ENCODE peak calls at places on chromosomes 3 and 15, in four cellular contexts. G is CD8-positive, alpha-beta T cell; U is body of pancreas; Q is PC-9. T is an unnamed sample.

GRCh38 chr3:197736010-197736490 is 654 bp downstream of the RUBCN start:
- DNase-seq in G (peak; percentile 48), U (peak; percentile 17), Q (peak; percentile 36), T (no peak)

GRCh38 chr3:97901327-97902295 is 70.6 kb downstream of the RIOX2 start:
- DNase-seq in G (no peak), U (no peak), Q (no peak), T (no peak)

GRCh38 chr3:72379500-72380187 is 468.6 kb downstream of the SHQ1 start:
- DNase-seq in G (no peak), U (no peak), Q (no peak), T (no peak)

GRCh38 chr3:192514754-192515660 is 212.3 kb downstream of the FGF12 start:
- DNase-seq in G (no peak), U (peak; percentile 91), Q (peak; percentile 80), T (peak; percentile 82)

GRCh38 chr15:43212951-43213350 is 7.9 kb downstream of the EPB42 start:
- DNase-seq in G (no peak), U (no peak), Q (no peak), T (no peak)

GRCh38 chr3:149080699-149081091 is 5.6 kb downstream of the HLTF start:
- DNase-seq in G (no peak), U (no peak), Q (no peak), T (no peak)

GRCh38 chr3:14862303-14862660 is 43.5 kb downstream of the FGD5 start:
- DNase-seq in G (no peak), U (no peak), Q (no peak), T (no peak)

GRCh38 chr3:152942366-152942765 is 107.4 kb downstream of the P2RY1 start:
- DNase-seq in G (no peak), U (no peak), Q (no peak), T (no peak)

GRCh38 chr3:45599424-45599886 is 4.9 kb downstream of the LIMD1 start:
- DNase-seq in G (no peak), U (peak; percentile 74), Q (no peak), T (no peak)

GRCh38 chr3:129185774-129186173 is 2.1 kb upstream of the CNBP start:
- DNase-seq in G (no peak), U (no peak), Q (no peak), T (no peak)
- H3K4me3 ChIP-seq in G (no peak overlapping the region), U (no peak overlapping the region), Q (peak overlapping the region; percentile 73), T (no peak overlapping the region)

GRCh38 chr3:48702320-48702921 is 14.6 kb downstream of the IP6K2 start:
- DNase-seq in G (no peak), U (no peak), Q (no peak), T (no peak)
- H3K27ac ChIP-seq in G (no peak overlapping the region), U (no peak overlapping the region), Q (no peak overlapping the region), T (no peak overlapping the region)

DNA sequence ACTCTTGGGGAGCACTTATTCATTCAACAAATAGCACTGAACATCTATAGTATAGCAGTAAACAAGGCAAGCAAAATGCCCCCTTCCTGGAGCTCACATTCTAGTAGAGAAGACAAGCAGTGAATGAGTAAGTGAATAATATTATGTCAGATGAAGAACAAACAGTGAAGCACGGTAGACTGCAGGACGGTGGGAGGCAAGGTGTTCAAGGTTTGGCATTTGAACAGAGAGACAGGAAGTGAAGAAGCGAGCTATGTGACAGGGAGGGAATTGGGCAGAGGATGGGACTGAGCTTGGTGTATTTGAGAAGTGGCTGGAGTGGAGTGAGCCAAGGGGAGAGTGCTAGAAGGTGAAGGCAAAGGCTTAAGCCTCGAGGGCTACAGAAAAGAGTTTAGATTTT is 1.4 kb downstream of the CRELD1 start:
- DNase-seq in G (no peak), U (no peak), Q (no peak), T (no peak)
- H3K4me3 ChIP-seq in G (no peak overlapping the region), U (no peak overlapping the region), Q (peak overlapping the region; percentile 72), T (no peak overlapping the region)

GRCh38 chr3:17639765-17640164 is 102.7 kb downstream of the TBC1D5 start:
- DNase-seq in G (no peak), U (no peak), Q (peak; percentile 53), T (no peak)
- H3K27ac ChIP-seq in G (no peak overlapping the region), U (no peak overlapping the region), Q (peak overlapping the region; percentile 91), T (no peak overlapping the region)

GRCh38 chr15:47715402-47715801 is 1.9 kb upstream of the SEMA6D start:
- DNase-seq in G (no peak), U (no peak), Q (no peak), T (no peak)

GRCh38 chr15:47719730-47720129 is 2.4 kb downstream of the SEMA6D start:
- DNase-seq in G (no peak), U (no peak), Q (no peak), T (no peak)

GRCh38 chr15:47718474-47719440 is 1.5 kb downstream of the SEMA6D start:
- DNase-seq in G (no peak), U (peak; percentile 44), Q (no peak), T (no peak)

GRCh38 chr15:47715856-47716445 is 1.4 kb upstream of the SEMA6D start:
- DNase-seq in G (no peak), U (peak; percentile 20), Q (no peak), T (no peak)

GRCh38 chr15:47717036-47717611 is at the start of gene SEMA6D:
- DNase-seq in G (no peak), U (peak; percentile 89), Q (no peak), T (peak; percentile 92)
- H3K4me3 ChIP-seq in G (no peak within 1 kb of the TSS), U (peak within 1 kb of the TSS; percentile 78), Q (no peak within 1 kb of the TSS), T (peak within 1 kb of the TSS; percentile 57)